ENCODE peak calls at places on chromosomes 5 and 9, in five cellular contexts. R is tibial nerve, P is HepG2, B is sigmoid colon, G is H1. O is an unnamed sample.

GRCh38 chr9:89466451-89467277 is 31.2 kb downstream of the SEMA4D start:
- DNase-seq in G (no peak), P (no peak), B (peak), R (no peak), O (no peak)

GRCh38 chr5:59564895-59565294 is 328.6 kb downstream of the PDE4D start:
- DNase-seq in B (no peak), R (no peak), G (no peak), P (no peak), O (no peak)

GRCh38 chr9:92952861-92953620 is 5.7 kb downstream of the FGD3 start:
- DNase-seq in G (no peak), P (no peak), R (no peak), B (no peak), O (no peak)

GRCh38 chr5:93572773-93573626 is 8.0 kb downstream of the NR2F1-AS1 start:
- DNase-seq in G (no peak), R (no peak), P (no peak), B (no peak), O (no peak)

GRCh38 chr5:13567819-13568218 is 376.7 kb downstream of the DNAH5 start:
- DNase-seq in P (no peak), B (no peak), G (no peak), R (no peak), O (no peak)

GRCh38 chr5:110884005-110884404 is 145.2 kb downstream of the SLC25A46 start:
- DNase-seq in R (no peak), G (no peak), P (no peak), B (no peak), O (no peak)

GRCh38 chr9:120477534-120478001 is 102.4 kb downstream of the CDK5RAP2 start:
- DNase-seq in R (peak), B (peak), P (peak), G (peak), O (peak)

GRCh38 chr9:34636791-34637355 is 714 bp downstream of the SIGMAR1 start:
- DNase-seq in R (no peak), G (no peak), B (no peak), P (no peak), O (peak)

GRCh38 chr9:29691758-29692407 is 2118.6 kb upstream of the C9orf72 start:
- DNase-seq in P (peak), B (no peak), R (no peak), G (peak), O (no peak)

GRCh38 chr5:125210241-125210947 is 464.0 kb upstream of the ZNF608 start:
- DNase-seq in G (no peak), P (no peak), R (no peak), B (no peak), O (no peak)

GRCh38 chr5:33800221-33800950 is 91.4 kb downstream of the ADAMTS12 start:
- DNase-seq in P (no peak), R (no peak), G (no peak), B (no peak), O (no peak)

GRCh38 chr5:147080391-147080790 is 154.4 kb upstream of the STK32A start:
- DNase-seq in R (no peak), B (no peak), P (no peak), G (no peak), O (no peak)

GRCh38 chr5:107090471-107090870 is 580.3 kb downstream of the EFNA5 start:
- DNase-seq in R (no peak), G (no peak), P (no peak), B (no peak), O (no peak)

GRCh38 chr5:149387982-149388381 is 8.9 kb upstream of the IL17B start:
- DNase-seq in G (no peak), B (peak), P (no peak), R (no peak), O (no peak)

GRCh38 chr9:130396581-130396980 is 48.2 kb upstream of the ASS1 start:
- DNase-seq in R (no peak), P (no peak), B (no peak), G (no peak), O (no peak)
- H3K4me3 ChIP-seq in R (no peak), P (no peak), B (no peak), G (no peak), O (no peak)

DNA sequence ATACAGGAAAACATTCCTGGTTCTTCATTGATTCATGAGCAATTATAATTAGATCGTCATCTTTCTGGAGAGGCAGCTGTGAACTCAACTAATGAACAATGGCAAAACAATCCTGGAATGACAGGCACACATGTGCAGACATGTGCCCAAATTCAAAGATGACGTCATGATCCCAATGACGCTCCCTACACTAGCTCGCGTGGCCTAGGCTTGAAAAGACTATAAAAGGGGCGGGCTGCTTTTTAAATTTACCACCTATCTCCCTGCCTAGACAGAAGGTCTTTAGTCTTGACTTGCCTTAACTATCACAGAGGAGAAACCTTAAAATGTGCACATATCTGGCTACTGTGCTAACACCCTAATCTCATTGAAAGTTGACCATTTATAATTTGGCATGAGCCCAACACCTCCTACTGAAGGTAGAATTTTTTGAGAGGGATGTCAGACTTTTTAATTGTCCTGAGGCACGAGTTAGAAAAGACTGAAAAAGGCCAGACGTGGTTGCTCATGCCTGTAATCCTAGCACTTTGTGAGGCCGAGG is 88.2 kb downstream of the PRRT1B start:
- DNase-seq in R (no peak), P (no peak), G (no peak), B (no peak), O (no peak)
- TF ChIP-seq EP300 in R (no peak), P (no peak), G (no peak), B (no peak), O (no peak)

GRCh38 chr9:112774006-112774996 is 23.7 kb downstream of the SNX30 start:
- DNase-seq in G (no peak), P (no peak), R (no peak), B (no peak), O (no peak)
- H3K4me3 ChIP-seq in G (no peak), P (no peak), R (no peak), B (no peak), O (no peak)

DNA sequence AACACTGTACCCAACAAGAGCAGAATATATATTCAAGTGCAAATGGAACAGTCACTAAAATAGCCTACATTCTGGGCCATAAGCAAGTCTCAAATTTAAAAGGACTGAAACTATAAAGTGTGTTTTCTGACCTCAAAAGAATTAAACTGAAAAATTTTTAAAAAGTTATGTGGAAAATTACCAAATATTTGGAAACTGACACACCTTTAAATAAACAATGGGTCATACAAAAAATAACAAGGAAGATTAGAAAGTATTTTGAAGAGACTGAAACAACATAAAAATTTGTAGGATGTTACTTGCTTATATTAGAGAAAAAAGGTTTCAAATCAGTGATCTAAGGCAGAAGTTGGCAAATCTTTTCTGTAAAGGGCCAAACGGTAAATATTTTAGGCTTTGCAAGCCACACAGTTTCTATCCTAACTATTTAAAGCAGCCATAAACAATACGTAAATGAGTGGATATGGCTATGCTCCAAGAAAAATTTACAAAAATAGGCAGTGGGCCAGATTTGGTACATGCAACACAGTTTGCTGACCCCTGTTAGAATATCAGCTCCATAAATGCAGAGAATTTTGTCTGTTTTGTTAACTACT is 81.3 kb downstream of the OXCT1 start:
- DNase-seq in R (no peak), P (no peak), G (no peak), B (no peak), O (no peak)
- TF ChIP-seq EP300 in R (no peak), P (no peak), G (no peak), B (no peak), O (no peak)

GRCh38 chr5:82622205-82622604 is 344.1 kb upstream of the RPS23 start:
- DNase-seq in R (no peak), G (no peak), B (no peak), P (no peak), O (no peak)
- H3K4me3 ChIP-seq in R (no peak), G (no peak), B (no peak), P (no peak), O (no peak)

GRCh38 chr5:174235993-174236528 is 190.6 kb downstream of the NSG2 start:
- DNase-seq in P (no peak), B (no peak), G (no peak), R (no peak), O (no peak)
- TF ChIP-seq EP300 in P (no peak), B (no peak), G (no peak), R (no peak), O (no peak)

GRCh38 chr5:141692919-141693848 is 11.2 kb upstream of the ARAP3 start:
- DNase-seq in G (no peak), R (no peak), B (no peak), P (no peak), O (no peak)
- H3K4me3 ChIP-seq in G (peak), R (no peak), B (no peak), P (no peak), O (no peak)

O was measured in stomach.